ENCODE peak calls at places on chromosomes 2 and 18, in nine cellular contexts. G, F, K, Z, Y, J, T, Q and I are unnamed samples.

GRCh38 chr2:17506736-17507616 is 11.3 kb downstream of the RAD51AP2 start:
- DNase-seq in G (no peak), F (no peak), K (no peak), Z (no peak), Y (no peak), J (no peak), T (no peak), Q (no peak), I (no peak)

GRCh38 chr18:48616484-48617255 is 77.8 kb downstream of the CTIF start:
- DNase-seq in G (no peak), F (no peak), K (no peak), Z (no peak), Y (no peak), J (no peak), T (no peak), Q (no peak), I (no peak)

GRCh38 chr2:23495661-23496114 is 110.7 kb downstream of the KLHL29 start:
- DNase-seq in G (no peak), F (peak; percentile 43), K (no peak), Z (no peak), Y (no peak), J (no peak), T (no peak), Q (no peak), I (no peak)

GRCh38 chr2:134819334-134819733 is 19.1 kb upstream of the ACMSD start:
- DNase-seq in G (no peak), F (no peak), K (no peak), Z (no peak), Y (no peak), J (no peak), T (no peak), Q (no peak), I (no peak)

GRCh38 chr2:205908491-205909193 is 177.3 kb downstream of the INO80D start:
- DNase-seq in G (no peak), F (no peak), K (no peak), Z (no peak), Y (no peak), J (no peak), T (no peak), Q (no peak), I (no peak)

GRCh38 chr2:156896294-156896693 is 361.2 kb upstream of the GALNT5 start:
- DNase-seq in G (no peak), F (no peak), K (no peak), Z (no peak), Y (no peak), J (no peak), T (no peak), Q (no peak), I (no peak)

GRCh38 chr2:234981197-234982095 is 29.6 kb downstream of the SH3BP4 start:
- DNase-seq in G (no peak), F (no peak), K (peak; percentile 99), Z (no peak), Y (no peak), J (peak; percentile 57), T (peak; percentile 89), Q (peak; percentile 94), I (no peak)

GRCh38 chr18:49052891-49053644 is 102.3 kb upstream of the SMAD7 start:
- DNase-seq in G (no peak), F (no peak), K (peak; percentile 90), Z (no peak), Y (no peak), J (no peak), T (no peak), Q (no peak), I (peak; percentile 68)

GRCh38 chr2:121387591-121388325 is 102.8 kb upstream of the TFCP2L1 start:
- DNase-seq in G (no peak), F (no peak), K (no peak), Z (no peak), Y (no peak), J (no peak), T (no peak), Q (no peak), I (no peak)

GRCh38 chr2:43515248-43515647 is 80.6 kb downstream of the THADA start:
- DNase-seq in G (no peak), F (no peak), K (no peak), Z (no peak), Y (no peak), J (no peak), T (no peak), Q (no peak), I (no peak)

GRCh38 chr2:201432551-201433388 is 18.5 kb downstream of the TRAK2 start:
- DNase-seq in G (no peak), F (no peak), K (no peak), Z (no peak), Y (no peak), J (no peak), T (no peak), Q (no peak), I (no peak)

GRCh38 chr18:1173593-1173992 is 268.9 kb downstream of the ADCYAP1 start:
- DNase-seq in G (no peak), F (no peak), K (no peak), Z (no peak), Y (no peak), J (no peak), T (no peak), Q (no peak), I (no peak)

GRCh38 chr2:64338910-64339500 is 115.0 kb upstream of the LGALSL start:
- DNase-seq in G (no peak), F (no peak), K (no peak), Z (no peak), Y (no peak), J (no peak), T (peak; percentile 61), Q (no peak), I (no peak)

GRCh38 chr2:3429068-3429610 is 49.6 kb downstream of the TRAPPC12 start:
- DNase-seq in G (no peak), F (no peak), K (no peak), Z (no peak), Y (no peak), J (no peak), T (no peak), Q (no peak), I (no peak)

GRCh38 chr2:222423186-222423585 is 1.2 kb upstream of the SGPP2 start:
- DNase-seq in G (no peak), F (no peak), K (no peak), Z (no peak), Y (no peak), J (no peak), T (no peak), Q (no peak), I (no peak)

DNA sequence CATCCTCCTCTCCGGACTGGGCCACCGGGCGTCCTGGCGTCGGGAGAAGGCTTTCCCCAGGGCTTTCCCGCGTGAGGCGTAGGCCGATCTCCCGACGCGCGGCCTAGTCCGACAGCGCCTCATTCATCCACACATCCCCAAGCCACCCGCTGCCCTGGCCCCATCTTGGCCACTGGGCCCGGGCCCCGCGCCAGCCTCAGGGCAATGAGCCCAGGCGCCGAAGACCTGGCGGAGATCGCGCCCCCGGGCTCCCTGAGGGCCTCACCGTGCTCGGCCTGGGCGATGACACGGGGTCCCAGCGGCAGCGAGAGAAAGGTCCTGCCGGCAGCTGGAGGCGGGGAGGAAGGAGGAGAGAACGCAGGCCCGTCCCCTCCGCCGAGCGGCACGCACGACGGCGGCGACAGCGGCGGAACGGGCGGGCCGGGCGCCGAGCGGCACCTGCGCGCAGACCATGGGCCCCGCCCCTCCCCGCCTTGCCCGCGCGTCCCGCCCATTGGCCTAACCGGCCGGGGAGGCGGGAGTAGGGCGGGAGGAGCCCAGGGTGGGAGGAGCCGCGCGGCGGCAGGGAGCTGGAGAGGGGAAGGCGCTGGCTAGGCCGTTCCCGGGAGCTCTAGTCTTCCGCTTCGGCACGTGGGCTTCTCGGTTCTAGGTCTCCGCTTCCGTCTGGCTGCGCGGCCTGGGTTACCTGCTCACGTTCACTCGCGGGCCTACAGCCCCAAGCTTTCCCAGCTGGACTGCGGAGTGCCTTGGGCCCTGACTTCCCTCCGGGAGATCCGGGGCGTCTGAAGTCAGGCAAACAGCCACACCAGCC is at the start of gene OLA1:
- DNase-seq in G (peak; percentile 90), F (peak; percentile 99), K (peak; percentile 57), Z (peak; percentile 99), Y (peak; percentile 99), J (peak; percentile 98), T (peak; percentile 98), Q (peak; percentile 90), I (peak; percentile 94)
- TF ChIP-seq CTCF in G (no peak), F (no peak), K (peak; percentile 2), Z (no peak), Y (no peak), J (no peak), T (no peak), Q (no peak), I (no peak)

DNA sequence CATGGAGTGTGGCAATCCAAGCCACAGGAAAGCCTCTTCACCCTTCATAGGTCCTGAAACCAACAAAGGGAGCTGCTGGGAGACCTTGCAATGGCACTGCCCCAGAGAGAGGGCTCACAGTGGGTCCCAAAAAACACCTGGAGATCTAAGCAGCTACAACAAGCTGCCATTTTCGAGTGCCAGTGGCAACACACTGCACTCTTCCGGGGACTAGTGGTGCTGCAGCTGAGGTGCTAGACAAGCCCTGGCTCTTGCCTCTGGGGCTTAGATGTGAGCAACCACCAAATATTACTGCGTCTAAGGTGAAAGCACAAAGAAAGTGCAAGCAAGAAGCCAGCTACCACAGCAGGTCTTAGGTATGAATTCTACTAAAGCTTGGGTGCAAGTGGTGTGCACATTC is 192.9 kb downstream of the NOL4 start:
- DNase-seq in G (no peak), F (no peak), K (no peak), Z (no peak), Y (no peak), J (no peak), T (peak; percentile 76), Q (no peak), I (no peak)
- TF ChIP-seq CTCF in G (no peak), F (no peak), K (no peak), Z (no peak), Y (no peak), J (no peak), T (peak; percentile 67), Q (peak; percentile 29), I (no peak)

GRCh38 chr2:176088048-176088936 is 4.2 kb upstream of the HOXD13 start:
- DNase-seq in G (no peak), F (peak; percentile 82), K (no peak), Z (no peak), Y (peak; percentile 76), J (peak; percentile 75), T (peak; percentile 92), Q (peak; percentile 40), I (no peak)
- TF ChIP-seq CTCF in G (peak; percentile 23), F (peak; percentile 74), K (peak; percentile 93), Z (no peak), Y (peak; percentile 81), J (peak; percentile 67), T (peak; percentile 77), Q (peak; percentile 96), I (no peak)

GRCh38 chr2:127125821-127126220 is 18.9 kb upstream of the BIN1 start:
- DNase-seq in G (no peak), F (no peak), K (no peak), Z (no peak), Y (no peak), J (no peak), T (no peak), Q (no peak), I (no peak)

GRCh38 chr2:127133793-127134192 is 26.8 kb upstream of the BIN1 start:
- DNase-seq in G (no peak), F (no peak), K (no peak), Z (no peak), Y (no peak), J (no peak), T (no peak), Q (no peak), I (no peak)

GRCh38 chr2:127128508-127128907 is 21.6 kb upstream of the BIN1 start:
- DNase-seq in G (no peak), F (peak; percentile 70), K (no peak), Z (no peak), Y (no peak), J (peak; percentile 22), T (peak; percentile 91), Q (no peak), I (no peak)

GRCh38 chr2:127134235-127134634 is 27.3 kb upstream of the BIN1 start:
- DNase-seq in G (no peak), F (no peak), K (no peak), Z (no peak), Y (no peak), J (no peak), T (no peak), Q (no peak), I (no peak)

GRCh38 chr2:127130421-127130820 is 23.5 kb upstream of the BIN1 start:
- DNase-seq in G (no peak), F (no peak), K (no peak), Z (no peak), Y (no peak), J (no peak), T (no peak), Q (no peak), I (no peak)
- TF ChIP-seq CTCF in G (no peak), F (no peak), K (no peak), Z (no peak), Y (no peak), J (no peak), T (peak; percentile 37), Q (no peak), I (no peak)